ENCODE peak calls at places on chromosomes 13 and 19, in nine cellular contexts. F is SK-N-SH, X is GM23338, J is neural progenitor cell, Y is GM23248, B is hepatocyte, U is PC-3, C is HCT116, H is MM.1S. R is an unnamed sample.
A peak's percentile ranks its signal among the peaks of the same experiment; 100 is the strongest.

GRCh38 chr13:102651892-102652291 is 43.0 kb downstream of the METTL21C start:
- DNase-seq in B (peak; percentile 22), J (no peak), F (no peak), H (no peak), U (no peak), X (no peak), C (no peak), Y (no peak), R (no peak)

GRCh38 chr19:6769006-6769637 is 1.9 kb upstream of the SH2D3A start:
- DNase-seq in H (peak; percentile 26), J (peak; percentile 64), C (no peak), Y (peak; percentile 37), U (peak; percentile 38), B (no peak), F (peak; percentile 58), X (peak; percentile 74), R (peak; percentile 65)

GRCh38 chr19:28332351-28332750 is 880.6 kb downstream of the UQCRFS1 start:
- DNase-seq in C (no peak), H (no peak), X (no peak), J (no peak), B (no peak), U (no peak), F (no peak), Y (no peak), R (no peak)

GRCh38 chr13:72541674-72542073 is 185.8 kb downstream of the MZT1 start:
- DNase-seq in Y (no peak), J (no peak), X (no peak), H (no peak), B (no peak), U (no peak), F (no peak), C (no peak), R (no peak)

GRCh38 chr19:7772752-7773291 is 9.8 kb downstream of the CLEC4M start:
- DNase-seq in X (no peak), Y (peak; percentile 60), J (no peak), H (no peak), B (no peak), C (no peak), U (no peak), F (no peak), R (no peak)

GRCh38 chr19:39237200-39238184 is 7.3 kb downstream of the IFNL3 start:
- DNase-seq in X (peak; percentile 39), Y (no peak), U (peak; percentile 52), C (peak; percentile 3), J (no peak), F (no peak), H (peak; percentile 79), B (peak; percentile 85), R (peak; percentile 81)

GRCh38 chr19:18204394-18205179 is 745 bp upstream of the RAB3A start:
- DNase-seq in X (peak; percentile 79), Y (peak; percentile 64), C (no peak), H (no peak), U (no peak), B (peak; percentile 87), J (peak; percentile 87), F (peak; percentile 84), R (no peak)

GRCh38 chr19:15260939-15261338 is 28.7 kb upstream of the EPHX3 start:
- DNase-seq in F (peak; percentile 65), J (peak; percentile 34), U (peak; percentile 18), H (no peak), C (no peak), Y (peak; percentile 45), X (peak; percentile 46), B (no peak), R (no peak)

GRCh38 chr19:51097166-51097736 is 11.0 kb downstream of the CTU1 start:
- DNase-seq in C (peak; percentile 31), U (peak; percentile 77), F (peak; percentile 76), H (peak; percentile 24), Y (peak; percentile 66), B (peak; percentile 81), X (peak; percentile 83), J (peak; percentile 70), R (peak; percentile 65)

GRCh38 chr19:43675269-43675879 is 5.4 kb upstream of the PLAUR start:
- DNase-seq in X (peak; percentile 32), U (peak; percentile 93), B (peak; percentile 86), H (peak; percentile 53), Y (peak; percentile 70), J (no peak), C (peak; percentile 92), F (no peak), R (no peak)

GRCh38 chr19:1489463-1489971 is 633 bp downstream of the PCSK4 start:
- DNase-seq in U (no peak), H (no peak), B (no peak), J (no peak), Y (no peak), F (peak; percentile 25), X (no peak), C (no peak), R (no peak)

GRCh38 chr13:112968380-112968909 is 569 bp upstream of the MCF2L start:
- DNase-seq in B (peak; percentile 75), U (peak; percentile 41), Y (no peak), F (peak; percentile 82), C (no peak), X (peak; percentile 62), J (peak; percentile 43), H (no peak), R (peak; percentile 24)

GRCh38 chr13:45196091-45196490 is 4.8 kb downstream of the KCTD4 start:
- DNase-seq in U (no peak), J (no peak), H (no peak), F (no peak), B (no peak), X (no peak), C (no peak), Y (no peak), R (no peak)

DNA sequence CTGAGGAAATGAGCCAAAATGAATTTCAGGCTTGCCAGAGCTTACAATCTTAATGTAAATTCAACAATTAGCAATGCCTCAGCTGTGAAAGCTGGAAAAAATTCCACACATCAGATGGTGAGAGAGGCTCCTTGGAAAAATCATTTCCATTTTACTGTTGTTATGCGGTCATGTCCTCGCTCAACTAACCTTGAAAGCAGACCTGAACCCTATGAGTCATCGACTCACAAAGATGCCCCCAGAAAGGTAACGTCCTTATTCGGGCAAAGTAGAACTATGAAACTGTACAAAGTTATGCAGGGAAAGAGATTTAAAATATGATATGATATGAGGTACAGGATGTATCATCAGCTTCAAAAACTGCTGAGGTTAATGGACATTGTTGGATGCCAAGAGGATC is 324.4 kb upstream of the NBEA start:
- DNase-seq in C (no peak), F (no peak), B (no peak), U (peak; percentile 8), X (no peak), H (no peak), J (no peak), Y (no peak), R (no peak)
- TF ChIP-seq EZH2phosphoT487 in C (no peak), F (no peak), B (no peak), U (no peak), X (no peak), H (no peak), J (no peak), Y (no peak), R (no peak)

GRCh38 chr19:46491975-46492682 is 3.5 kb downstream of the PNMA8B start:
- DNase-seq in B (no peak), Y (no peak), U (no peak), C (no peak), X (peak; percentile 34), H (no peak), F (peak; percentile 26), J (no peak), R (no peak)

GRCh38 chr19:46494115-46494935 is 1.3 kb downstream of the PNMA8B start:
- DNase-seq in U (no peak), F (no peak), J (peak; percentile 1), Y (no peak), X (peak; percentile 45), C (no peak), B (no peak), H (no peak), R (no peak)

GRCh38 chr19:46492841-46493235 is 2.8 kb downstream of the PNMA8B start:
- DNase-seq in U (no peak), C (no peak), Y (no peak), F (peak; percentile 50), H (no peak), B (no peak), J (peak; percentile 32), X (peak; percentile 55), R (peak; percentile 27)

GRCh38 chr19:46494936-46495788 is 505 bp downstream of the PNMA8B start:
- DNase-seq in C (no peak), J (peak; percentile 31), F (no peak), X (peak; percentile 42), U (no peak), Y (no peak), H (no peak), B (no peak), R (no peak)

GRCh38 chr19:46493236-46494114 is 2.2 kb downstream of the PNMA8B start:
- DNase-seq in Y (peak; percentile 51), X (peak; percentile 77), H (no peak), C (no peak), B (no peak), U (no peak), F (peak; percentile 23), J (peak; percentile 62), R (peak; percentile 65)
- H3K4me3 ChIP-seq in Y (peak overlapping the region; percentile 31), X (peak overlapping the region; percentile 76), H (no peak overlapping the region), C (no peak overlapping the region), B (no peak overlapping the region), U (no peak overlapping the region), F (no peak overlapping the region), J (peak overlapping the region; percentile 21), R (peak overlapping the region; percentile 54)

DNA sequence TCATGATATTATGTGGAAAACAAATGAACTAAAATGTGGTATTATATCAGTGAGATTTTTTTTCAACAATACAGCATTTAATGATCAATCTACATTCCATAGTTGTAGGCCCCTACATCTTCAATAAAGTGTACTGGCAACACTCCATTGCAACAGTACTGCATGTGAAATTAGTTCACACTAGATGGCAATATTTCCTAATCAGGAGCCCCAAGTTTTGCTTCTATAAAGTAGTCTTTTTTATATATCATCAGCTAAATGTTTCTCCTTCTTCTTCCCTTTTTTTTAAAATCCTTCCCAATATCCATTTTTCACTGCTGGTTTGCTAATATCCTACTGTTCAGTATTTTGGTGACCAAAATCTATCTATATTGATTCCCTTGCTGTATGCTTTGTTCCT is 528.3 kb upstream of the ATXN8OS start:
- DNase-seq in B (peak; percentile 40), U (peak; percentile 7), J (no peak), C (no peak), X (peak; percentile 28), F (peak; percentile 18), H (peak; percentile 7), Y (no peak), R (no peak)
- TF ChIP-seq EZH2phosphoT487 in B (no peak), U (no peak), J (no peak), C (no peak), X (no peak), F (no peak), H (no peak), Y (no peak), R (no peak)

DNA sequence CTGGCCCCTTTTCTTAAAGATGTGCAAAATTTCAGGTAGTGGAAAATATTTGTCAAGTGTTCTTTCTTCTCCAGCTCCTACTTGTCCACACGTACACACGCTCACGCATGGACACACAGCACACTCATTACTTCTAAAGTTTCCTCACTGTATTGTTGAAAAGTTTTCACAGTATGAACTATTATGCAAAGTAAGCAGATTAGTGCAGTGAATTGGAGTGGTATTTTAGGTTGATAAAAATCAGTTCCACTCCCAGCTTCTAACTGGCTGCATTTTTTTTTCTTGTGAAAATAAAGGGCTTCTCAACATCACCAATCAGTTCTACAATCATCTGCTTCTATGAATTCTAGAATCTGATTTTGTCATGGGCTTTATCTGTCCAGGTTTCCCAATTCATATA is 264.5 kb downstream of the DCT start:
- DNase-seq in B (no peak), C (no peak), F (no peak), Y (no peak), U (no peak), X (no peak), J (no peak), H (no peak), R (no peak)
- H3K4me3 ChIP-seq in B (no peak overlapping the region), C (no peak overlapping the region), F (no peak overlapping the region), Y (no peak overlapping the region), U (no peak overlapping the region), X (no peak overlapping the region), J (no peak overlapping the region), H (no peak overlapping the region), R (no peak overlapping the region)

R was measured in OCI-LY7.